ENCODE peak calls at places on chromosomes 13 and 19, in nine cellular contexts. K is mesenteric fat pad; Q is putamen; X is HT1080; A is AG09309; P is CD4-positive, alpha-beta T cell; Z is activated CD4-positive, alpha-beta T cell treated with anti-CD3 and anti-CD28 coated beads, Interleukin-2, amount 50 U/mL, for 1 hour; J is tibial nerve; I is OCI-M1. R is an unnamed sample.

GRCh38 chr13:23715762-23716235 is 145.6 kb downstream of the TNFRSF19 start:
- DNase-seq in K (no peak), Q (no peak), X (peak), A (no peak), P (no peak), Z (no peak), J (no peak), I (no peak), R (no peak)

GRCh38 chr19:10817291-10818038 is 18.5 kb downstream of the TMED1 start:
- DNase-seq in K (peak), Q (no peak), X (no peak), A (peak), P (no peak), Z (no peak), J (peak), I (no peak), R (no peak)

GRCh38 chr19:14156122-14156521 is 19.7 kb upstream of the ASF1B start:
- DNase-seq in K (no peak), Q (no peak), X (no peak), A (no peak), P (no peak), Z (no peak), J (no peak), I (no peak), R (no peak)

GRCh38 chr13:30841161-30841560 is 64.9 kb upstream of the MEDAG start:
- DNase-seq in K (peak), Q (no peak), X (no peak), A (no peak), P (no peak), Z (no peak), J (no peak), I (no peak), R (no peak)

GRCh38 chr19:39212377-39212742 is 8.3 kb upstream of the SYCN start:
- DNase-seq in K (no peak), Q (no peak), X (peak), A (no peak), P (peak), Z (peak), J (no peak), I (peak), R (no peak)

GRCh38 chr19:10009269-10009665 is 1.0 kb downstream of the COL5A3 start:
- DNase-seq in K (no peak), Q (no peak), X (peak), A (no peak), P (peak), Z (peak), J (peak), I (peak), R (no peak)

GRCh38 chr19:55097864-55098715 is 19.3 kb downstream of the PPP1R12C start:
- DNase-seq in K (no peak), Q (no peak), X (no peak), A (no peak), P (no peak), Z (no peak), J (no peak), I (no peak), R (no peak)

GRCh38 chr13:51614350-51614786 is 30.1 kb downstream of the WDFY2 start:
- DNase-seq in K (no peak), Q (no peak), X (no peak), A (no peak), P (peak), Z (peak), J (no peak), I (no peak), R (peak)

GRCh38 chr19:19385900-19386339 is 19.6 kb upstream of the GATAD2A start:
- DNase-seq in K (no peak), Q (no peak), X (peak), A (no peak), P (peak), Z (no peak), J (no peak), I (peak), R (no peak)

GRCh38 chr19:48724796-48725753 is 5.5 kb upstream of the MAMSTR start:
- DNase-seq in K (no peak), Q (no peak), X (peak), A (no peak), P (no peak), Z (no peak), J (peak), I (peak), R (peak)

GRCh38 chr13:111219306-111219705 is 101.1 kb upstream of the TEX29 start:
- DNase-seq in K (no peak), Q (no peak), X (no peak), A (peak), P (no peak), Z (no peak), J (no peak), I (peak), R (no peak)

GRCh38 chr19:42115219-42115618 is 17.0 kb downstream of the POU2F2 start:
- DNase-seq in K (no peak), Q (no peak), X (no peak), A (no peak), P (no peak), Z (no peak), J (no peak), I (no peak), R (no peak)

GRCh38 chr13:28423010-28423409 is 71.9 kb downstream of the FLT1 start:
- DNase-seq in K (no peak), Q (peak), X (peak), A (no peak), P (peak), Z (no peak), J (peak), I (peak), R (peak)

GRCh38 chr19:19106061-19106551 is 32.2 kb downstream of the TMEM161A start:
- DNase-seq in K (no peak), Q (no peak), X (no peak), A (no peak), P (no peak), Z (no peak), J (no peak), I (no peak), R (no peak)

GRCh38 chr19:11171144-11171543 is 15.6 kb upstream of the SPC24 start:
- DNase-seq in K (no peak), Q (no peak), X (no peak), A (no peak), P (no peak), Z (no peak), J (no peak), I (no peak), R (no peak)

GRCh38 chr19:52946322-52947310 is 16.1 kb downstream of the ZNF816 start:
- DNase-seq in K (no peak), Q (no peak), X (no peak), A (no peak), P (no peak), Z (no peak), J (no peak), I (no peak), R (no peak)

GRCh38 chr13:73220966-73221720 is 162.3 kb downstream of the KLF5 start:
- DNase-seq in K (no peak), Q (no peak), X (peak), A (no peak), P (no peak), Z (no peak), J (no peak), I (peak), R (no peak)

GRCh38 chr19:19239675-19240074 is 27.9 kb downstream of the NCAN start:
- DNase-seq in K (no peak), Q (no peak), X (no peak), A (no peak), P (no peak), Z (no peak), J (no peak), I (no peak), R (no peak)

GRCh38 chr13:77815330-77815729 is 103.3 kb downstream of the EDNRB start:
- DNase-seq in K (no peak), Q (no peak), X (no peak), A (no peak), P (no peak), Z (no peak), J (no peak), I (no peak), R (no peak)

GRCh38 chr19:3698386-3698950 is 1.8 kb downstream of the PIP5K1C start:
- DNase-seq in K (no peak), Q (no peak), X (no peak), A (no peak), P (no peak), Z (no peak), J (no peak), I (peak), R (no peak)

GRCh38 chr19:55358493-55358892 is 4.0 kb upstream of the COX6B2 start:
- DNase-seq in K (no peak), Q (no peak), X (no peak), A (no peak), P (no peak), Z (no peak), J (no peak), I (no peak), R (no peak)

GRCh38 chr19:39297931-39298634 is 1.9 kb downstream of the IFNL1 start:
- DNase-seq in K (no peak), Q (no peak), X (no peak), A (no peak), P (peak), Z (peak), J (no peak), I (no peak), R (no peak)

GRCh38 chr19:42360787-42361544 is 29.1 kb downstream of the CNFN start:
- DNase-seq in K (no peak), Q (no peak), X (peak), A (no peak), P (no peak), Z (no peak), J (no peak), I (no peak), R (no peak)

GRCh38 chr13:73765651-73766384 is 368.4 kb downstream of the KLF12 start:
- DNase-seq in K (no peak), Q (peak), X (no peak), A (no peak), P (peak), Z (peak), J (peak), I (peak), R (peak)

GRCh38 chr13:79352107-79352506 is 53.9 kb downstream of the RBM26 start:
- DNase-seq in K (no peak), Q (peak), X (no peak), A (no peak), P (no peak), Z (no peak), J (no peak), I (no peak), R (no peak)

GRCh38 chr13:74290324-74290773 is 156.1 kb upstream of the KLF12 start:
- DNase-seq in K (no peak), Q (peak), X (peak), A (peak), P (peak), Z (peak), J (no peak), I (peak), R (peak)

GRCh38 chr19:39296055-39296645 is at the start of gene IFNL1:
- DNase-seq in K (no peak), Q (no peak), X (no peak), A (no peak), P (no peak), Z (no peak), J (no peak), I (no peak), R (no peak)

GRCh38 chr19:38617764-38618589 is at the start of gene MAP4K1:
- DNase-seq in K (no peak), Q (peak), X (no peak), A (no peak), P (peak), Z (peak), J (no peak), I (peak), R (peak)

GRCh38 chr19:49430678-49431329 is 5.6 kb downstream of the GFY start:
- DNase-seq in K (no peak), Q (no peak), X (peak), A (no peak), P (no peak), Z (no peak), J (no peak), I (peak), R (no peak)

GRCh38 chr19:38717051-38717450 is 27.2 kb downstream of the CAPN12 start:
- DNase-seq in K (no peak), Q (no peak), X (no peak), A (no peak), P (no peak), Z (no peak), J (no peak), I (no peak), R (no peak)

GRCh38 chr19:40286235-40286530 is 1.0 kb upstream of the AKT2 start:
- DNase-seq in K (no peak), Q (no peak), X (no peak), A (no peak), P (no peak), Z (no peak), J (no peak), I (no peak), R (no peak)

GRCh38 chr13:40792284-40793051 is 3.1 kb downstream of the SLC25A15 start:
- DNase-seq in K (no peak), Q (no peak), X (no peak), A (no peak), P (no peak), Z (no peak), J (no peak), I (no peak), R (no peak)